ENCODE peak calls at places on chromosomes 12 and 14, in seven cellular contexts. K is CD4-positive, alpha-beta T cell; C is tibial artery; T is mammary epithelial cell; B is testis; L is heart right ventricle; Z is pancreas. E is an unnamed sample. For H3K9me3, the result is how much of the 10 kb centered on the place peaks cover.

GRCh38 chr14:52227559-52228222 is 39.8 kb upstream of the PTGDR start:
- DNase-seq in L (no peak), T (no peak), Z (no peak), C (no peak), B (no peak), K (no peak), E (no peak)

GRCh38 chr14:30185832-30186231 is 258.2 kb upstream of the PRKD1 start:
- DNase-seq in K (no peak), B (no peak), C (no peak), Z (no peak), T (no peak), L (no peak), E (no peak)

GRCh38 chr12:64729909-64730584 is 29.2 kb downstream of the GNS start:
- DNase-seq in K (no peak), T (no peak), Z (no peak), B (no peak), L (no peak), C (no peak), E (no peak)

GRCh38 chr12:70154960-70155589 is 88.2 kb upstream of the CNOT2 start:
- DNase-seq in B (no peak), C (no peak), L (no peak), T (peak), Z (no peak), K (no peak), E (no peak)

GRCh38 chr14:56331815-56332214 is 213.6 kb downstream of the PELI2 start:
- DNase-seq in T (no peak), K (no peak), B (no peak), L (no peak), C (no peak), Z (no peak), E (no peak)

GRCh38 chr12:3468329-3468728 is 22.7 kb upstream of the PRMT8 start:
- DNase-seq in L (no peak), C (no peak), K (no peak), Z (no peak), T (no peak), B (no peak), E (no peak)

GRCh38 chr12:100724071-100724470 is 70.5 kb upstream of the ANO4 start:
- DNase-seq in C (no peak), Z (no peak), T (no peak), K (no peak), L (no peak), B (no peak), E (no peak)

GRCh38 chr12:122980192-122981035 is at the start of gene ARL6IP4:
- DNase-seq in C (peak), Z (peak), B (peak), T (peak), L (peak), K (peak), E (peak)

GRCh38 chr14:84523746-84524145 is 1006.2 kb upstream of the FLRT2 start:
- DNase-seq in Z (no peak), K (no peak), L (no peak), T (no peak), C (no peak), B (no peak), E (no peak)

GRCh38 chr14:67785270-67786109 is 30.9 kb downstream of the ZFYVE26 start:
- DNase-seq in K (no peak), Z (no peak), L (no peak), C (no peak), T (no peak), B (no peak), E (no peak)

GRCh38 chr14:36315159-36315853 is 5.1 kb downstream of the MBIP start:
- DNase-seq in Z (no peak), B (no peak), C (no peak), K (no peak), T (peak), L (no peak), E (no peak)

GRCh38 chr12:64147860-64148259 is 74.2 kb downstream of the KICS2 start:
- DNase-seq in L (no peak), K (no peak), C (no peak), B (no peak), Z (no peak), T (no peak), E (no peak)

GRCh38 chr12:133217219-133217618 is 18.5 kb downstream of the ANHX start:
- DNase-seq in K (no peak), Z (no peak), B (no peak), L (no peak), T (no peak), C (peak), E (no peak)

GRCh38 chr14:52563120-52563519 is 10.5 kb downstream of the GPR137C start:
- DNase-seq in K (no peak), T (peak), Z (no peak), C (no peak), L (no peak), B (no peak), E (no peak)

GRCh38 chr14:60349663-60350365 is 100.8 kb downstream of the PPM1A start:
- DNase-seq in L (no peak), Z (no peak), B (peak), T (peak), K (no peak), C (no peak), E (no peak)

GRCh38 chr12:79020106-79020505 is 155.5 kb downstream of the SYT1 start:
- DNase-seq in K (no peak), T (peak), L (no peak), B (no peak), Z (no peak), C (no peak), E (no peak)

GRCh38 chr14:73663548-73664212 is 18.9 kb downstream of the DNAL1 start:
- DNase-seq in L (no peak), B (no peak), C (no peak), T (no peak), K (no peak), Z (no peak), E (no peak)
- H3K27ac ChIP-seq in L (no peak), B (no peak), C (no peak), T (no peak), K (no peak), Z (no peak), E (no peak)

GRCh38 chr12:15592934-15593333 is 196.3 kb downstream of the EPS8 start:
- DNase-seq in L (no peak), C (no peak), K (no peak), T (no peak), B (no peak), Z (no peak), E (no peak)
- TF ChIP-seq CTCF in L (no peak), C (no peak), K (no peak), T (no peak), B (no peak), Z (no peak), E (no peak)

DNA sequence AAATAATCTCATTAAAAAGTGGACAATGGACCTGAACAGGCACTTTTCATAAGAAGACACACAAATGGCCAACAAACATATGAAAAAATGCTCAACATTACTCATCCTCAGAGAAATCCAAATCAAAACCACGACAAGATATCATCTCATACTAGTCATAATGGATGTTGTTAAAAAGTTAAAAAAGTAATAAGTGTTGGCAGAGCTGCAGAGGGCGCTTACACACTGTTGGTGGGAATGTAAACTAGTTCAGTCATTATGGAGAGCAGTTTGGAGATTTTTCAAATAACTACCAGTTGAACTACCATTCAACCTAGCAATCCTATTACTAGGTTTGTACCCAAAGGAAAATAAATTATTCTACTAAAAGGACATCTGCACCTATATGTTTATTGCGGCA is 47.2 kb downstream of the FOXG1 start:
- DNase-seq in K (no peak), L (no peak), C (no peak), T (peak), Z (no peak), B (no peak), E (no peak)
- H3K9me3 ChIP-seq in K (under half), L (under half), C (under half), T (under half), Z (under half), B (under half), E (under half)

DNA sequence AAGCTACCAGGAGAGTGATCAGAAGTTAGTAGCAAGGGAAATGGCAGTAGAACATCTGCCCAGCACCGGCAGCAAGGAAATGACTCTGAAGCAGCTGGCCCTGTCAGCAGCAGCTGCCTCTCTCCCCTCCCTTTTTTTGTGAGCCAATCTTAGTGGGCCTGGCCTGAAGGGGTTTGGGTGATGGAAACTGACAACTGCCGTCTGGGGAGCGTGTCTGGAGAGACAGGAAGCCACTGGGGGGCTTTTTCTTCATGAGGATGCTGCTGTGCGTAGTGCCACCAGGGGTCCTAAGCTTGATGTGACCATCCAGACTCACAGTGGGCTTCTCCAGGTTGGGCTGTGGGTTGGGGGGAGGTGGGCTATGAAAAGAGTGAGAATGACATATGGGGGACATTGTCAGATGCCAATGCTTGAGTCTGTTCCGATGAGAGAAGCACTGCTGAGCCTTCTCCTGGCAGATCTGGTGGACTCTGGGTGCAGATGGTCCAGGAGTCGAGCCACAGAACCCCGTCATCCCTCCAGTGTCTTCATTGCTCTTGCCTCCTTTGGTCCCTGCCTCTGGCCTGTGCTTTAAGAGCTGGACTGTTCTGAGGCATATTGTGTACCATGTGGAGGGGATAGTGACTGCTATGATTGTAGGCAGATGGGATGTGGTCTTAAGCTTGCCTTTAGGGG is 87.6 kb upstream of the HIF1A start:
- DNase-seq in Z (no peak), C (no peak), B (no peak), T (no peak), L (no peak), K (no peak), E (no peak)
- H3K27ac ChIP-seq in Z (no peak), C (no peak), B (no peak), T (no peak), L (peak), K (no peak), E (no peak)

GRCh38 chr12:93852067-93852466 is 174.9 kb downstream of the CRADD start:
- DNase-seq in C (no peak), T (no peak), K (no peak), L (no peak), Z (no peak), B (no peak), E (no peak)

GRCh38 chr12:93851245-93851665 is 174.1 kb downstream of the CRADD start:
- DNase-seq in Z (no peak), C (no peak), K (no peak), B (no peak), T (no peak), L (no peak), E (no peak)

GRCh38 chr12:93848453-93849120 is 171.4 kb downstream of the CRADD start:
- DNase-seq in B (no peak), Z (no peak), T (no peak), K (no peak), C (no peak), L (no peak), E (no peak)

GRCh38 chr12:93850476-93850875 is 173.3 kb downstream of the CRADD start:
- DNase-seq in Z (no peak), B (no peak), C (no peak), T (no peak), K (no peak), L (no peak), E (no peak)

DNA sequence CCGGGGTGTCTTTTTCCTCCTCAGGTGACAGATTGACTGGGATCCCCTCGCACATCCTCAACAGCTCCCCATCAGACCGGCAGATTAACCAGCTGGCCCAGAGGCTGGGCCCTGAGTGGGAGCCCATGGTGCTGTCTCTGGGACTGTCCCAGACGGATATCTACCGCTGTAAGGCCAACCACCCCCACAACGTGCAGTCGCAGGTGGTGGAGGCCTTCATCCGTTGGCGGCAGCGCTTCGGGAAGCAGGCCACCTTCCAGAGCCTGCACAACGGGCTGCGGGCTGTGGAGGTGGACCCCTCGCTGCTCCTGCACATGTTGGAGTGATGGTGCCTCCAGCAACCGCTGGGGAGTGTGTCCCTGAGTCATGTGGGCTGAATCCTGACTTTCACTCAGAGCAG is 172.8 kb downstream of the CRADD start:
- DNase-seq in T (no peak), Z (no peak), B (no peak), C (no peak), K (no peak), L (no peak), E (no peak)
- TF ChIP-seq CTCF in T (no peak), Z (no peak), B (no peak), C (no peak), K (no peak), L (no peak), E (no peak)

GRCh38 chr14:105859717-105860614 is 333.6 kb downstream of the TMEM121 start:
- DNase-seq in T (no peak), K (no peak), B (peak), L (peak), C (no peak), Z (peak), E (peak)

GRCh38 chr14:105861985-105862465 is 335.6 kb downstream of the TMEM121 start:
- DNase-seq in T (no peak), K (no peak), Z (no peak), L (no peak), C (peak), B (peak), E (peak)

GRCh38 chr14:105858676-105859025 is 332.3 kb downstream of the TMEM121 start:
- DNase-seq in B (peak), L (no peak), Z (peak), T (no peak), K (no peak), C (peak), E (peak)

GRCh38 chr14:105862581-105863239 is 336.3 kb downstream of the TMEM121 start:
- DNase-seq in C (no peak), K (no peak), B (peak), T (no peak), Z (peak), L (no peak), E (no peak)

GRCh38 chr14:105860615-105861580 is 334.5 kb downstream of the TMEM121 start:
- DNase-seq in C (no peak), T (no peak), K (no peak), L (no peak), Z (peak), B (peak), E (peak)
- H3K9me3 ChIP-seq in C (under half), T (half or more), K (under half), L (under half), Z (under half), B (under half), E (under half)

GRCh38 chr14:37618498-37619041 is 23.1 kb downstream of the TTC6 start:
- DNase-seq in Z (no peak), B (no peak), T (no peak), K (no peak), L (no peak), C (no peak), E (no peak)

GRCh38 chr14:37623552-37623951 is 28.1 kb downstream of the TTC6 start:
- DNase-seq in Z (no peak), B (no peak), L (no peak), T (peak), K (no peak), C (no peak), E (no peak)

GRCh38 chr14:37622231-37622923 is 26.9 kb downstream of the TTC6 start:
- DNase-seq in Z (peak), B (peak), C (no peak), K (no peak), L (no peak), T (no peak), E (no peak)

GRCh38 chr14:37617864-37618365 is 22.5 kb downstream of the TTC6 start:
- DNase-seq in L (no peak), B (no peak), T (no peak), K (no peak), C (no peak), Z (no peak), E (no peak)

DNA sequence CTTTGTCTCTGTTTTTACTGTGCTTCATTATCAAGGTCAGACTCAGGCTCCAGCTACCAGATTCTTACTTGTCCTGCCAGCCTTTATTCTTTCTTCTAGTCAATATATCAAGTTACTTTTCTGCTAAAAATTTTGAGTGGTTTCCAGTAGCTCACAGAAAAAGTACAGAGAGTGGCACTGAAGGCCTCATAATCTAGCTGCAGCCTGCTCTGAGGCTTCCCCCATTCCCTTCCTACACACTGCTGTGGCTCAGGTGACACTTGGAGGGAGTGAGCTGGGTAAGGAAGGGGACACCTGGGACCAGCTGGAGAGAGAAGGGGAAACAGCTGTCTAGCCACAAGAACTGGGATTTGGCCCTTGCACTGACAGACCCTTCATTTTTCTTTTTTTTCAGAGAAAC is 25.4 kb downstream of the TTC6 start:
- DNase-seq in L (no peak), T (no peak), K (no peak), Z (no peak), C (no peak), B (no peak), E (no peak)
- H3K27ac ChIP-seq in L (no peak), T (no peak), K (no peak), Z (no peak), C (no peak), B (no peak), E (no peak)

GRCh38 chr12:114393569-114393968 is 12.4 kb downstream of the TBX5 start:
- DNase-seq in K (no peak), T (no peak), B (no peak), Z (no peak), C (no peak), L (no peak), E (no peak)

GRCh38 chr12:114392909-114393308 is 13.0 kb downstream of the TBX5 start:
- DNase-seq in T (no peak), Z (no peak), C (no peak), K (no peak), L (no peak), B (no peak), E (no peak)

GRCh38 chr12:114395755-114396152 is 10.2 kb downstream of the TBX5 start:
- DNase-seq in T (no peak), Z (no peak), C (no peak), B (no peak), L (no peak), K (no peak), E (no peak)

GRCh38 chr12:114396153-114396868 is 9.6 kb downstream of the TBX5 start:
- DNase-seq in L (no peak), B (no peak), T (no peak), K (no peak), C (no peak), Z (no peak), E (no peak)

GRCh38 chr12:114391088-114391487 is 14.9 kb downstream of the TBX5 start:
- DNase-seq in K (no peak), L (no peak), Z (no peak), T (no peak), C (no peak), B (no peak), E (no peak)
- TF ChIP-seq CTCF in K (no peak), L (no peak), Z (no peak), T (no peak), C (no peak), B (no peak), E (no peak)

GRCh38 chr14:83053022-83053710 is 1519.5 kb upstream of the SEL1L start:
- DNase-seq in Z (no peak), C (no peak), B (no peak), T (no peak), L (no peak), K (no peak), E (no peak)

GRCh38 chr14:83044001-83044400 is 1510.3 kb upstream of the SEL1L start:
- DNase-seq in B (no peak), T (no peak), Z (no peak), C (no peak), L (no peak), K (no peak), E (no peak)

GRCh38 chr14:83042858-83043257 is 1509.2 kb upstream of the SEL1L start:
- DNase-seq in C (no peak), L (no peak), T (no peak), K (no peak), B (no peak), Z (no peak), E (no peak)

GRCh38 chr14:83047436-83047835 is 1513.8 kb upstream of the SEL1L start:
- DNase-seq in Z (no peak), T (no peak), K (no peak), B (no peak), L (no peak), C (no peak), E (no peak)
- H3K9me3 ChIP-seq in Z (under half), T (under half), K (under half), B (under half), L (under half), C (under half), E (under half)

E was measured in ascending aorta.